ENCODE peak calls at places on chromosomes 3 and 15, in nine cellular contexts. One of them, this sample, is unnamed.

GRCh38 chr3:14543446-14543845 is 3.3 kb upstream of the GRIP2 start:
- DNase-seq in fibroblast of lung: no peak
- DNase-seq in astrocyte: no peak
- DNase-seq in endothelial cell of umbilical vein: no peak
- DNase-seq in GM23248: no peak
- DNase-seq in H9: no peak
- DNase-seq in SK-N-SH: no peak
- DNase-seq in HepG2: no peak
- DNase-seq in neural progenitor cell: no peak
- DNase-seq in this sample: no peak

GRCh38 chr15:92069308-92070244 is 216.1 kb downstream of the SLCO3A1 start:
- DNase-seq in fibroblast of lung: peak; percentile 57
- DNase-seq in astrocyte: peak; percentile 81
- DNase-seq in endothelial cell of umbilical vein: peak; percentile 46
- DNase-seq in GM23248: peak; percentile 90
- DNase-seq in H9: no peak
- DNase-seq in SK-N-SH: no peak
- DNase-seq in HepG2: no peak
- DNase-seq in neural progenitor cell: no peak
- DNase-seq in this sample: peak; percentile 82

GRCh38 chr15:92745845-92746271 is 90.3 kb upstream of the FAM174B start:
- DNase-seq in fibroblast of lung: no peak
- DNase-seq in astrocyte: no peak
- DNase-seq in endothelial cell of umbilical vein: no peak
- DNase-seq in GM23248: no peak
- DNase-seq in H9: no peak
- DNase-seq in SK-N-SH: no peak
- DNase-seq in HepG2: peak; percentile 20
- DNase-seq in neural progenitor cell: no peak
- DNase-seq in this sample: no peak

GRCh38 chr15:97968380-97968779 is 7.9 kb downstream of the ARRDC4 start:
- DNase-seq in fibroblast of lung: peak; percentile 82
- DNase-seq in astrocyte: peak; percentile 93
- DNase-seq in endothelial cell of umbilical vein: no peak
- DNase-seq in GM23248: peak; percentile 84
- DNase-seq in H9: no peak
- DNase-seq in SK-N-SH: no peak
- DNase-seq in HepG2: no peak
- DNase-seq in neural progenitor cell: no peak
- DNase-seq in this sample: peak; percentile 66

GRCh38 chr3:155254445-155254844 is 39.0 kb downstream of the STRIT1 start:
- DNase-seq in fibroblast of lung: no peak
- DNase-seq in astrocyte: no peak
- DNase-seq in endothelial cell of umbilical vein: no peak
- DNase-seq in GM23248: no peak
- DNase-seq in H9: no peak
- DNase-seq in SK-N-SH: no peak
- DNase-seq in HepG2: no peak
- DNase-seq in neural progenitor cell: no peak
- DNase-seq in this sample: no peak

GRCh38 chr3:128395500-128396125 is 71.1 kb downstream of the DNAJB8 start:
- DNase-seq in fibroblast of lung: peak; percentile 30
- DNase-seq in astrocyte: peak; percentile 29
- DNase-seq in endothelial cell of umbilical vein: peak; percentile 43
- DNase-seq in GM23248: peak; percentile 23
- DNase-seq in H9: no peak
- DNase-seq in SK-N-SH: peak; percentile 72
- DNase-seq in HepG2: no peak
- DNase-seq in neural progenitor cell: no peak
- DNase-seq in this sample: peak; percentile 38

GRCh38 chr3:169232863-169233262 is 430.6 kb downstream of the MECOM start:
- DNase-seq in fibroblast of lung: peak; percentile 41
- DNase-seq in astrocyte: peak; percentile 42
- DNase-seq in endothelial cell of umbilical vein: peak; percentile 92
- DNase-seq in GM23248: peak; percentile 44
- DNase-seq in H9: no peak
- DNase-seq in SK-N-SH: no peak
- DNase-seq in HepG2: no peak
- DNase-seq in neural progenitor cell: no peak
- DNase-seq in this sample: no peak

GRCh38 chr3:12946661-12947316 is 105.4 kb upstream of the RPL32 start:
- DNase-seq in fibroblast of lung: no peak
- DNase-seq in astrocyte: no peak
- DNase-seq in endothelial cell of umbilical vein: no peak
- DNase-seq in GM23248: peak; percentile 70
- DNase-seq in H9: no peak
- DNase-seq in SK-N-SH: no peak
- DNase-seq in HepG2: no peak
- DNase-seq in neural progenitor cell: no peak
- DNase-seq in this sample: peak; percentile 47

GRCh38 chr15:98773616-98774015 is 125.3 kb downstream of the IGF1R start:
- DNase-seq in fibroblast of lung: no peak
- DNase-seq in astrocyte: no peak
- DNase-seq in endothelial cell of umbilical vein: no peak
- DNase-seq in GM23248: no peak
- DNase-seq in H9: no peak
- DNase-seq in SK-N-SH: no peak
- DNase-seq in HepG2: no peak
- DNase-seq in neural progenitor cell: peak; percentile 40
- DNase-seq in this sample: no peak

GRCh38 chr15:98884894-98885293 is 122.7 kb downstream of the PGPEP1L start:
- DNase-seq in fibroblast of lung: no peak
- DNase-seq in astrocyte: no peak
- DNase-seq in endothelial cell of umbilical vein: no peak
- DNase-seq in GM23248: no peak
- DNase-seq in H9: no peak
- DNase-seq in SK-N-SH: no peak
- DNase-seq in HepG2: no peak
- DNase-seq in neural progenitor cell: no peak
- DNase-seq in this sample: no peak

GRCh38 chr3:104437891-104438290 is 928.8 kb upstream of the ALCAM start:
- DNase-seq in fibroblast of lung: peak; percentile 49
- DNase-seq in astrocyte: peak; percentile 81
- DNase-seq in endothelial cell of umbilical vein: no peak
- DNase-seq in GM23248: peak; percentile 68
- DNase-seq in H9: no peak
- DNase-seq in SK-N-SH: no peak
- DNase-seq in HepG2: no peak
- DNase-seq in neural progenitor cell: peak; percentile 44
- DNase-seq in this sample: peak; percentile 79

GRCh38 chr15:100311099-100311751 is 30.6 kb downstream of the ADAMTS17 start:
- DNase-seq in fibroblast of lung: no peak
- DNase-seq in astrocyte: no peak
- DNase-seq in endothelial cell of umbilical vein: no peak
- DNase-seq in GM23248: no peak
- DNase-seq in H9: no peak
- DNase-seq in SK-N-SH: peak; percentile 41
- DNase-seq in HepG2: no peak
- DNase-seq in neural progenitor cell: no peak
- DNase-seq in this sample: no peak

GRCh38 chr3:84108442-84108971 is 850.3 kb upstream of the CADM2 start:
- DNase-seq in fibroblast of lung: peak; percentile 36
- DNase-seq in astrocyte: peak; percentile 96
- DNase-seq in endothelial cell of umbilical vein: no peak
- DNase-seq in GM23248: peak; percentile 55
- DNase-seq in H9: no peak
- DNase-seq in SK-N-SH: no peak
- DNase-seq in HepG2: peak; percentile 30
- DNase-seq in neural progenitor cell: peak; percentile 6
- DNase-seq in this sample: peak; percentile 1

GRCh38 chr3:48681541-48681880 is 4.2 kb downstream of the NCKIPSD start:
- DNase-seq in fibroblast of lung: no peak
- DNase-seq in astrocyte: no peak
- DNase-seq in endothelial cell of umbilical vein: no peak
- DNase-seq in GM23248: no peak
- DNase-seq in H9: no peak
- DNase-seq in SK-N-SH: no peak
- DNase-seq in HepG2: no peak
- DNase-seq in neural progenitor cell: no peak
- DNase-seq in this sample: no peak

GRCh38 chr3:119643528-119643927 is 16.9 kb downstream of the POPDC2 start:
- DNase-seq in fibroblast of lung: peak; percentile 66
- DNase-seq in astrocyte: peak; percentile 84
- DNase-seq in endothelial cell of umbilical vein: peak; percentile 46
- DNase-seq in GM23248: peak; percentile 90
- DNase-seq in H9: no peak
- DNase-seq in SK-N-SH: no peak
- DNase-seq in HepG2: no peak
- DNase-seq in neural progenitor cell: no peak
- DNase-seq in this sample: peak; percentile 56

GRCh38 chr3:197298858-197299854 is 744 bp upstream of the DLG1 start:
- DNase-seq in fibroblast of lung: no peak
- DNase-seq in astrocyte: no peak
- DNase-seq in endothelial cell of umbilical vein: peak; percentile 19
- DNase-seq in GM23248: peak; percentile 21
- DNase-seq in H9: peak; percentile 68
- DNase-seq in SK-N-SH: peak; percentile 48
- DNase-seq in HepG2: peak; percentile 49
- DNase-seq in neural progenitor cell: peak; percentile 70
- DNase-seq in this sample: no peak

GRCh38 chr15:73022156-73022555 is 30.1 kb upstream of the NEO1 start:
- DNase-seq in fibroblast of lung: peak; percentile 30
- DNase-seq in astrocyte: peak; percentile 14
- DNase-seq in endothelial cell of umbilical vein: no peak
- DNase-seq in GM23248: no peak
- DNase-seq in H9: no peak
- DNase-seq in SK-N-SH: no peak
- DNase-seq in HepG2: no peak
- DNase-seq in neural progenitor cell: no peak
- DNase-seq in this sample: no peak

GRCh38 chr3:37703633-37704032 is 158.0 kb upstream of the CTDSPL start:
- DNase-seq in fibroblast of lung: peak; percentile 22
- DNase-seq in astrocyte: peak; percentile 14
- DNase-seq in endothelial cell of umbilical vein: peak; percentile 18
- DNase-seq in GM23248: peak; percentile 11
- DNase-seq in H9: no peak
- DNase-seq in SK-N-SH: no peak
- DNase-seq in HepG2: no peak
- DNase-seq in neural progenitor cell: no peak
- DNase-seq in this sample: peak; percentile 7

GRCh38 chr3:142817897-142818296 is 71.0 kb downstream of the PCOLCE2 start:
- DNase-seq in fibroblast of lung: no peak
- DNase-seq in astrocyte: no peak
- DNase-seq in endothelial cell of umbilical vein: no peak
- DNase-seq in GM23248: no peak
- DNase-seq in H9: no peak
- DNase-seq in SK-N-SH: no peak
- DNase-seq in HepG2: no peak
- DNase-seq in neural progenitor cell: no peak
- DNase-seq in this sample: no peak

GRCh38 chr3:39541917-39542329 is 74.4 kb downstream of the MOBP start:
- DNase-seq in fibroblast of lung: peak; percentile 34
- DNase-seq in astrocyte: peak; percentile 6
- DNase-seq in endothelial cell of umbilical vein: peak; percentile 79
- DNase-seq in GM23248: peak; percentile 56
- DNase-seq in H9: no peak
- DNase-seq in SK-N-SH: peak; percentile 6
- DNase-seq in HepG2: no peak
- DNase-seq in neural progenitor cell: peak; percentile 28
- DNase-seq in this sample: peak; percentile 74

GRCh38 chr3:167684389-167684993 is 30.7 kb upstream of the WDR49 start:
- DNase-seq in fibroblast of lung: peak; percentile 72
- DNase-seq in astrocyte: peak; percentile 23
- DNase-seq in endothelial cell of umbilical vein: peak; percentile 74
- DNase-seq in GM23248: peak; percentile 63
- DNase-seq in H9: no peak
- DNase-seq in SK-N-SH: peak; percentile 41
- DNase-seq in HepG2: peak; percentile 64
- DNase-seq in neural progenitor cell: peak; percentile 78
- DNase-seq in this sample: peak; percentile 80

GRCh38 chr15:77457619-77458265 is 37.1 kb downstream of the HMG20A start:
- DNase-seq in fibroblast of lung: peak; percentile 54
- DNase-seq in astrocyte: peak; percentile 71
- DNase-seq in endothelial cell of umbilical vein: peak; percentile 92
- DNase-seq in GM23248: peak; percentile 62
- DNase-seq in H9: no peak
- DNase-seq in SK-N-SH: no peak
- DNase-seq in HepG2: no peak
- DNase-seq in neural progenitor cell: no peak
- DNase-seq in this sample: peak; percentile 48

GRCh38 chr3:52372822-52373504 is 56.8 kb downstream of the DNAH1 start:
- DNase-seq in fibroblast of lung: no peak
- DNase-seq in astrocyte: no peak
- DNase-seq in endothelial cell of umbilical vein: no peak
- DNase-seq in GM23248: no peak
- DNase-seq in H9: peak; percentile 72
- DNase-seq in SK-N-SH: no peak
- DNase-seq in HepG2: no peak
- DNase-seq in neural progenitor cell: peak; percentile 67
- DNase-seq in this sample: peak; percentile 7

GRCh38 chr3:111073186-111073585 is 1.6 kb downstream of the NECTIN3 start:
- DNase-seq in fibroblast of lung: peak; percentile 55
- DNase-seq in astrocyte: peak; percentile 41
- DNase-seq in endothelial cell of umbilical vein: peak; percentile 32
- DNase-seq in GM23248: peak; percentile 78
- DNase-seq in H9: no peak
- DNase-seq in SK-N-SH: no peak
- DNase-seq in HepG2: no peak
- DNase-seq in neural progenitor cell: no peak
- DNase-seq in this sample: peak; percentile 62
- H3K9ac ChIP-seq in fibroblast of lung: no peak overlapping the region
- H3K9ac ChIP-seq in astrocyte: peak overlapping the region; percentile 94
- H3K9ac ChIP-seq in endothelial cell of umbilical vein: peak overlapping the region; percentile 87
- H3K9ac ChIP-seq in GM23248: peak overlapping the region; percentile 89
- H3K9ac ChIP-seq in H9: peak overlapping the region; percentile 39
- H3K9ac ChIP-seq in SK-N-SH: peak overlapping the region; percentile 85
- H3K9ac ChIP-seq in HepG2: peak overlapping the region; percentile 88
- H3K9ac ChIP-seq in neural progenitor cell: peak overlapping the region; percentile 84
- H3K9ac ChIP-seq in this sample: peak overlapping the region; percentile 87

GRCh38 chr3:133943639-133944131 is 48.0 kb upstream of the RAB6B start:
- DNase-seq in fibroblast of lung: peak; percentile 95
- DNase-seq in astrocyte: peak; percentile 99
- DNase-seq in endothelial cell of umbilical vein: peak; percentile 87
- DNase-seq in GM23248: peak; percentile 95
- DNase-seq in H9: peak; percentile 4
- DNase-seq in SK-N-SH: no peak
- DNase-seq in HepG2: no peak
- DNase-seq in neural progenitor cell: no peak
- DNase-seq in this sample: peak; percentile 64
- H3K4me1 ChIP-seq in fibroblast of lung: peaks cover 24% of the 10 kb centered on the region
- H3K4me1 ChIP-seq in astrocyte: peaks cover 36% of the 10 kb centered on the region
- H3K4me1 ChIP-seq in endothelial cell of umbilical vein: peaks cover 66% of the 10 kb centered on the region
- H3K4me1 ChIP-seq in GM23248: peaks cover 31% of the 10 kb centered on the region
- H3K4me1 ChIP-seq in H9: peaks cover 3% of the 10 kb centered on the region
- H3K4me1 ChIP-seq in SK-N-SH: peaks cover 26% of the 10 kb centered on the region
- H3K4me1 ChIP-seq in HepG2: no peaks in the 10 kb centered on the region
- H3K4me1 ChIP-seq in neural progenitor cell: no peaks in the 10 kb centered on the region
- H3K4me1 ChIP-seq in this sample: peaks cover 28% of the 10 kb centered on the region

GRCh38 chr3:107669669-107670068 is 146.9 kb downstream of the BBX start:
- DNase-seq in fibroblast of lung: no peak
- DNase-seq in astrocyte: no peak
- DNase-seq in endothelial cell of umbilical vein: no peak
- DNase-seq in GM23248: peak; percentile 50
- DNase-seq in H9: no peak
- DNase-seq in SK-N-SH: no peak
- DNase-seq in HepG2: no peak
- DNase-seq in neural progenitor cell: no peak
- DNase-seq in this sample: no peak
- H3K9ac ChIP-seq in fibroblast of lung: no peak overlapping the region
- H3K9ac ChIP-seq in astrocyte: no peak overlapping the region
- H3K9ac ChIP-seq in endothelial cell of umbilical vein: no peak overlapping the region
- H3K9ac ChIP-seq in GM23248: no peak overlapping the region
- H3K9ac ChIP-seq in H9: no peak overlapping the region
- H3K9ac ChIP-seq in SK-N-SH: no peak overlapping the region
- H3K9ac ChIP-seq in HepG2: no peak overlapping the region
- H3K9ac ChIP-seq in neural progenitor cell: no peak overlapping the region
- H3K9ac ChIP-seq in this sample: no peak overlapping the region

GRCh38 chr3:160409812-160410610 is 10.6 kb downstream of the SMC4 start:
- DNase-seq in fibroblast of lung: peak; percentile 50
- DNase-seq in astrocyte: no peak
- DNase-seq in endothelial cell of umbilical vein: peak; percentile 44
- DNase-seq in GM23248: peak; percentile 6
- DNase-seq in H9: no peak
- DNase-seq in SK-N-SH: no peak
- DNase-seq in HepG2: no peak
- DNase-seq in neural progenitor cell: no peak
- DNase-seq in this sample: no peak
- H3K4me1 ChIP-seq in fibroblast of lung: no peaks in the 10 kb centered on the region
- H3K4me1 ChIP-seq in astrocyte: no peaks in the 10 kb centered on the region
- H3K4me1 ChIP-seq in endothelial cell of umbilical vein: peaks cover 7% of the 10 kb centered on the region
- H3K4me1 ChIP-seq in GM23248: peaks cover 14% of the 10 kb centered on the region
- H3K4me1 ChIP-seq in H9: no peaks in the 10 kb centered on the region
- H3K4me1 ChIP-seq in SK-N-SH: peaks cover 10% of the 10 kb centered on the region
- H3K4me1 ChIP-seq in HepG2: peaks cover 15% of the 10 kb centered on the region
- H3K4me1 ChIP-seq in neural progenitor cell: no peaks in the 10 kb centered on the region
- H3K4me1 ChIP-seq in this sample: no peaks in the 10 kb centered on the region

This sample was measured in adipocyte.